ENCODE peak calls at places on chromosome 12, in seven cellular contexts. E is RWPE2, H is astrocyte, K is esophagus muscularis mucosa, B is AG04450, O is cardiac muscle cell, D is psoas muscle. S is an unnamed sample.

GRCh38 chr12:45235087-45236025 is 19.5 kb downstream of the ANO6 start:
- DNase-seq in E (peak; percentile 92), H (peak; percentile 82), K (no peak), B (no peak), O (no peak), D (peak; percentile 47), S (no peak)

GRCh38 chr12:42574879-42575278 is 14.7 kb downstream of the PRICKLE1 start:
- DNase-seq in E (no peak), H (no peak), K (no peak), B (no peak), O (no peak), D (no peak), S (no peak)

GRCh38 chr12:118641249-118641648 is 264.9 kb downstream of the SUDS3 start:
- DNase-seq in E (no peak), H (no peak), K (no peak), B (no peak), O (no peak), D (no peak), S (no peak)

GRCh38 chr12:76410371-76410770 is 62.2 kb upstream of the BBS10 start:
- DNase-seq in E (no peak), H (no peak), K (no peak), B (no peak), O (no peak), D (no peak), S (no peak)

GRCh38 chr12:64452559-64453329 is 824 bp downstream of the TBK1 start:
- DNase-seq in E (no peak), H (peak; percentile 86), K (no peak), B (peak; percentile 41), O (peak; percentile 13), D (no peak), S (peak; percentile 22)

GRCh38 chr12:93990832-93991748 is 157.3 kb upstream of the PLXNC1 start:
- DNase-seq in E (no peak), H (peak; percentile 47), K (no peak), B (no peak), O (peak; percentile 46), D (peak; percentile 50), S (no peak)

GRCh38 chr12:14273911-14274306 is 91.6 kb upstream of the ATF7IP start:
- DNase-seq in E (no peak), H (peak; percentile 37), K (no peak), B (no peak), O (no peak), D (no peak), S (no peak)

GRCh38 chr12:29738416-29738815 is 45.3 kb downstream of the TMTC1 start:
- DNase-seq in E (no peak), H (no peak), K (no peak), B (no peak), O (no peak), D (no peak), S (no peak)

GRCh38 chr12:40769846-40770245 is 77.6 kb downstream of the CNTN1 start:
- DNase-seq in E (no peak), H (no peak), K (no peak), B (no peak), O (no peak), D (no peak), S (no peak)

GRCh38 chr12:68159681-68160304 is at the start of gene IFNG:
- DNase-seq in E (no peak), H (no peak), K (no peak), B (no peak), O (no peak), D (no peak), S (no peak)

GRCh38 chr12:12334710-12335040 is 15.4 kb downstream of the MANSC1 start:
- DNase-seq in E (no peak), H (no peak), K (no peak), B (no peak), O (no peak), D (no peak), S (no peak)

GRCh38 chr12:12336049-12336411 is 14.0 kb downstream of the MANSC1 start:
- DNase-seq in E (no peak), H (peak; percentile 78), K (no peak), B (no peak), O (no peak), D (no peak), S (no peak)

GRCh38 chr12:12333980-12334709 is 15.9 kb downstream of the MANSC1 start:
- DNase-seq in E (no peak), H (peak; percentile 27), K (no peak), B (no peak), O (peak; percentile 63), D (peak; percentile 32), S (peak; percentile 62)

GRCh38 chr12:12336511-12336910 is 13.5 kb downstream of the MANSC1 start:
- DNase-seq in E (no peak), H (no peak), K (no peak), B (no peak), O (no peak), D (no peak), S (no peak)

GRCh38 chr12:12338528-12339168 is 11.4 kb downstream of the MANSC1 start:
- DNase-seq in E (no peak), H (peak; percentile 54), K (no peak), B (no peak), O (no peak), D (no peak), S (no peak)
- H3K27ac ChIP-seq in E (peak overlapping the region; percentile 66), H (no peak overlapping the region), K (peak overlapping the region; percentile 51), B (no peak overlapping the region), O (no peak overlapping the region), D (peak overlapping the region; percentile 5), S (no peak overlapping the region)

GRCh38 chr12:131084341-131085011 is 130.8 kb downstream of the ADGRD1 start:
- DNase-seq in E (peak; percentile 25), H (no peak), K (no peak), B (no peak), O (no peak), D (no peak), S (no peak)
- H3K27ac ChIP-seq in E (no peak overlapping the region), H (no peak overlapping the region), K (no peak overlapping the region), B (no peak overlapping the region), O (no peak overlapping the region), D (no peak overlapping the region), S (no peak overlapping the region)

GRCh38 chr12:112482734-112483133 is 64.0 kb downstream of the PTPN11 start:
- DNase-seq in E (no peak), H (no peak), K (no peak), B (no peak), O (no peak), D (no peak), S (no peak)

GRCh38 chr12:112486361-112486760 is 67.6 kb downstream of the PTPN11 start:
- DNase-seq in E (no peak), H (no peak), K (no peak), B (no peak), O (no peak), D (no peak), S (no peak)

DNA sequence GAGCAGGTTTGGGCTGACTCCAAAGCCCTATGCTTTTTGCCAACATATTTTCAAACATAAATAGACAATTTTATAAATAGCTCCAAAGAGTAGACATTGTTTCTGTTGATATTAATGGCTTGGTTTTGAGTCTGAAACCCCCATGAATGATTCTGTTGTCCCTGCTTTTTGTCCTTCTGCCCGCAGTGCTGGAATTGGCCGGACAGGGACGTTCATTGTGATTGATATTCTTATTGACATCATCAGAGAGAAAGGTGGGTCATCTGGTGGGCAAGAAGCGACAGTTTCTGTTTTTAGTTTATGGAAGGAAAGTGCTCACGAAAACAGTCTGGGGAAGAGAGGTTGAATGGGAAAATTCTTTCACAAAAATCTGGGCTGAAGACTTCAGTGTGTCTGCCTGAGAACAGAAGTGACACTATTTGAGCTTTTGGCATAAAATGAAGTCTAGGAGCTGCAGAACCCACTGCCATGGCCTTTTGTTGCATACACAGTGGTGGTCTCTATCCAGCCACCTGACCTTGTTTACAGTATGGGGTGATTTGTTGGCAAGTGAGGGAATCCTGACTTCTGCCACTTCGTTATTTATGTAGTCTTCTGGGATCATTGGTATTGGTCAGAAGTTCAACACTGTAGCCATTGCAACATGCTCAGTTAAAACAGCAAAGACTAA is 69.6 kb downstream of the PTPN11 start:
- DNase-seq in E (no peak), H (no peak), K (no peak), B (no peak), O (no peak), D (no peak), S (no peak)
- H3K27ac ChIP-seq in E (no peak overlapping the region), H (no peak overlapping the region), K (no peak overlapping the region), B (no peak overlapping the region), O (no peak overlapping the region), D (no peak overlapping the region), S (no peak overlapping the region)

GRCh38 chr12:10171954-10172353 is at the start of gene OLR1:
- DNase-seq in E (no peak), H (peak; percentile 30), K (no peak), B (no peak), O (no peak), D (no peak), S (no peak)

GRCh38 chr12:10175849-10176641 is 2.8 kb upstream of the TMEM52B start:
- DNase-seq in E (no peak), H (no peak), K (peak; percentile 19), B (no peak), O (no peak), D (no peak), S (no peak)

GRCh38 chr12:10178766-10179165 is at the start of gene TMEM52B:
- DNase-seq in E (no peak), H (no peak), K (no peak), B (no peak), O (no peak), D (no peak), S (no peak)

GRCh38 chr12:10179871-10180270 is 1.0 kb downstream of the TMEM52B start:
- DNase-seq in E (no peak), H (no peak), K (no peak), B (no peak), O (no peak), D (no peak), S (no peak)

DNA sequence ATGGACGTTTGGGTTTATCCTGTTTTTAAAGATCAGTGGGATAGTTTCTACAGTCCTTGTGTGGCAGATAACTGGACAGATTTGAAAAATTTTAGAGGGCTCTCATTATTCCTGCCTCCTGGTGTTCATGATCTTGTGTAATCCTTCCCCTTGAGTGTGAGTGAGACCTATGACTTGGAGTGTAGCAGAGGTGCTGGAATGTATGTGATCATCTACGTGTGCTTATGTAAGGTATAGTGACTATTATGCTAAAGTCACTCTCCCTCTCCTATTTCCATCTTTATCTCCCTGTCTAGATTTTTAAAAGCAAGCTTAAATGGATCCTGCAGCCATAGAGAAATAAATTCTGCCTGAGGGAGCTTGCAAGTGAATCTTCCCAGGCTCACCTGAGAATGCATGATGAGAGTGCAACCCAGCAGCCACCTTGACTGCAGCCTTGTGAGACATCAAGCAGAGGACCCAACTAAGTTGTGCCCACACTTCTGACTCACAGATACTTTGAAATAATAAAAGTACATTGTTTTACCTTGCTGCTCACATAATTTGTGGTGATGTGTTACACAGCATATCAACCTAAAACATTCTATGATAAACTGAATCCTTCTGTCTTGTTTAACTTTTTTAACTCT is 3.2 kb upstream of the OLR1 start:
- DNase-seq in E (no peak), H (no peak), K (no peak), B (no peak), O (no peak), D (no peak), S (no peak)
- H3K27ac ChIP-seq in E (peak overlapping the region; percentile 16), H (no peak overlapping the region), K (no peak overlapping the region), B (no peak overlapping the region), O (no peak overlapping the region), D (no peak overlapping the region), S (no peak overlapping the region)